ENCODE peak calls at places on chromosome 14, in eight cellular contexts. One of them, this sample, is unnamed.

GRCh38 chr14:92514844-92515509 is 1.4 kb downstream of the RIN3 start:
- DNase-seq in lower lobe of right lung: peak; percentile 46
- DNase-seq in GM23338: no peak
- DNase-seq in tibial nerve: no peak
- DNase-seq in neural progenitor cell: no peak
- DNase-seq in body of pancreas: no peak
- DNase-seq in GM06990: no peak
- DNase-seq in A673: no peak
- DNase-seq in this sample: no peak

GRCh38 chr14:74648643-74649042 is 36.6 kb upstream of the LTBP2 start:
- DNase-seq in lower lobe of right lung: no peak
- DNase-seq in GM23338: no peak
- DNase-seq in tibial nerve: no peak
- DNase-seq in neural progenitor cell: no peak
- DNase-seq in body of pancreas: no peak
- DNase-seq in GM06990: no peak
- DNase-seq in A673: peak; percentile 18
- DNase-seq in this sample: no peak

GRCh38 chr14:35807131-35807961 is 1.7 kb downstream of the RALGAPA1 start:
- DNase-seq in lower lobe of right lung: no peak
- DNase-seq in GM23338: no peak
- DNase-seq in tibial nerve: no peak
- DNase-seq in neural progenitor cell: no peak
- DNase-seq in body of pancreas: no peak
- DNase-seq in GM06990: no peak
- DNase-seq in A673: no peak
- DNase-seq in this sample: no peak

GRCh38 chr14:36591482-36591881 is 9.1 kb upstream of the NKX2-8 start:
- DNase-seq in lower lobe of right lung: no peak
- DNase-seq in GM23338: no peak
- DNase-seq in tibial nerve: no peak
- DNase-seq in neural progenitor cell: no peak
- DNase-seq in body of pancreas: no peak
- DNase-seq in GM06990: no peak
- DNase-seq in A673: no peak
- DNase-seq in this sample: no peak

GRCh38 chr14:72479471-72479931 is 414.4 kb downstream of the DPF3 start:
- DNase-seq in lower lobe of right lung: no peak
- DNase-seq in GM23338: no peak
- DNase-seq in tibial nerve: no peak
- DNase-seq in neural progenitor cell: peak; percentile 22
- DNase-seq in body of pancreas: no peak
- DNase-seq in GM06990: no peak
- DNase-seq in A673: peak; percentile 54
- DNase-seq in this sample: peak; percentile 37

GRCh38 chr14:73743431-73743931 is 29.3 kb upstream of the PNMA1 start:
- DNase-seq in lower lobe of right lung: peak; percentile 77
- DNase-seq in GM23338: no peak
- DNase-seq in tibial nerve: no peak
- DNase-seq in neural progenitor cell: no peak
- DNase-seq in body of pancreas: peak; percentile 58
- DNase-seq in GM06990: peak; percentile 65
- DNase-seq in A673: no peak
- DNase-seq in this sample: no peak

GRCh38 chr14:21308132-21308478 is 28.2 kb downstream of the RPGRIP1 start:
- DNase-seq in lower lobe of right lung: no peak
- DNase-seq in GM23338: peak; percentile 8
- DNase-seq in tibial nerve: no peak
- DNase-seq in neural progenitor cell: no peak
- DNase-seq in body of pancreas: no peak
- DNase-seq in GM06990: no peak
- DNase-seq in A673: no peak
- DNase-seq in this sample: no peak

GRCh38 chr14:22333408-22334274 is 255.4 kb downstream of the DAD1 start:
- DNase-seq in lower lobe of right lung: no peak
- DNase-seq in GM23338: peak; percentile 34
- DNase-seq in tibial nerve: no peak
- DNase-seq in neural progenitor cell: peak; percentile 6
- DNase-seq in body of pancreas: peak; percentile 54
- DNase-seq in GM06990: no peak
- DNase-seq in A673: peak; percentile 67
- DNase-seq in this sample: no peak

GRCh38 chr14:91114079-91115065 is 499 bp downstream of the DGLUCY start:
- DNase-seq in lower lobe of right lung: peak; percentile 58
- DNase-seq in GM23338: peak; percentile 94
- DNase-seq in tibial nerve: peak; percentile 53
- DNase-seq in neural progenitor cell: peak; percentile 95
- DNase-seq in body of pancreas: peak; percentile 75
- DNase-seq in GM06990: peak; percentile 83
- DNase-seq in A673: peak; percentile 65
- DNase-seq in this sample: peak; percentile 88

GRCh38 chr14:84095796-84096195 is 1434.1 kb upstream of the FLRT2 start:
- DNase-seq in lower lobe of right lung: no peak
- DNase-seq in GM23338: no peak
- DNase-seq in tibial nerve: no peak
- DNase-seq in neural progenitor cell: no peak
- DNase-seq in body of pancreas: no peak
- DNase-seq in GM06990: no peak
- DNase-seq in A673: no peak
- DNase-seq in this sample: no peak

GRCh38 chr14:92960706-92961566 is 38.0 kb downstream of the CHGA start:
- DNase-seq in lower lobe of right lung: no peak
- DNase-seq in GM23338: no peak
- DNase-seq in tibial nerve: no peak
- DNase-seq in neural progenitor cell: no peak
- DNase-seq in body of pancreas: no peak
- DNase-seq in GM06990: no peak
- DNase-seq in A673: no peak
- DNase-seq in this sample: no peak

GRCh38 chr14:85439696-85440328 is 90.1 kb upstream of the FLRT2 start:
- DNase-seq in lower lobe of right lung: no peak
- DNase-seq in GM23338: no peak
- DNase-seq in tibial nerve: no peak
- DNase-seq in neural progenitor cell: no peak
- DNase-seq in body of pancreas: no peak
- DNase-seq in GM06990: no peak
- DNase-seq in A673: no peak
- DNase-seq in this sample: no peak

GRCh38 chr14:31692376-31692781 is 131.2 kb downstream of the NUBPL start:
- DNase-seq in lower lobe of right lung: no peak
- DNase-seq in GM23338: no peak
- DNase-seq in tibial nerve: no peak
- DNase-seq in neural progenitor cell: no peak
- DNase-seq in body of pancreas: no peak
- DNase-seq in GM06990: no peak
- DNase-seq in A673: peak; percentile 33
- DNase-seq in this sample: no peak

GRCh38 chr14:55045087-55045486 is 6.4 kb upstream of the MAPK1IP1L start:
- DNase-seq in lower lobe of right lung: no peak
- DNase-seq in GM23338: no peak
- DNase-seq in tibial nerve: no peak
- DNase-seq in neural progenitor cell: no peak
- DNase-seq in body of pancreas: no peak
- DNase-seq in GM06990: no peak
- DNase-seq in A673: no peak
- DNase-seq in this sample: no peak

GRCh38 chr14:59570122-59570521 is 6.5 kb downstream of the CCDC175 start:
- DNase-seq in lower lobe of right lung: no peak
- DNase-seq in GM23338: no peak
- DNase-seq in tibial nerve: no peak
- DNase-seq in neural progenitor cell: no peak
- DNase-seq in body of pancreas: no peak
- DNase-seq in GM06990: no peak
- DNase-seq in A673: peak; percentile 56
- DNase-seq in this sample: no peak
- TF ChIP-seq CTCF in lower lobe of right lung: no peak
- TF ChIP-seq CTCF in GM23338: peak; percentile 17
- TF ChIP-seq CTCF in tibial nerve: no peak
- TF ChIP-seq CTCF in neural progenitor cell: peak; percentile 34
- TF ChIP-seq CTCF in body of pancreas: no peak
- TF ChIP-seq CTCF in GM06990: no peak
- TF ChIP-seq CTCF in A673: peak; percentile 62
- TF ChIP-seq CTCF in this sample: no peak

DNA sequence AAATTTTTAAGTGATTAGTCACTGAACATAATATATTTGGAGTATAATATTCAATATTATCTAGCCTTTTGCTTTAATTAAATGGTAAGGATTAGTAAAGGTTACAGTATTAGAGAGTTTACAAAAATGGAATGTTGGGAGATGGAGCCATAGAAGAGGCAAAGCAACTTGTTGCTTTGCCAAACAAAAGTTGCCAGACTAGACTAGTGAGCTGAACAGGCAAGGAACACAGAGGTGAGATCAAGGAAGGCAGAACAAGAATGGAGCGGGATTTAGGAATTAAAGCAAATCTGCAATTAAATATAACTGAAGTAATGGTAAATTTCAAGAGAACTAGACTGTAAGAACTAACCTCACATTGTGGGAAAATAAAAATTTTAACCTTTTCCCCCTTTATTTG is 5.1 kb downstream of the ARF6 start:
- DNase-seq in lower lobe of right lung: no peak
- DNase-seq in GM23338: no peak
- DNase-seq in tibial nerve: no peak
- DNase-seq in neural progenitor cell: no peak
- DNase-seq in body of pancreas: no peak
- DNase-seq in GM06990: no peak
- DNase-seq in A673: no peak
- DNase-seq in this sample: no peak
- H3K4me3 ChIP-seq in lower lobe of right lung: peak overlapping the region; percentile 9
- H3K4me3 ChIP-seq in GM23338: no peak overlapping the region
- H3K4me3 ChIP-seq in tibial nerve: no peak overlapping the region
- H3K4me3 ChIP-seq in neural progenitor cell: no peak overlapping the region
- H3K4me3 ChIP-seq in body of pancreas: no peak overlapping the region
- H3K4me3 ChIP-seq in GM06990: peak overlapping the region; percentile 46
- H3K4me3 ChIP-seq in A673: no peak overlapping the region
- H3K4me3 ChIP-seq in this sample: peak overlapping the region; percentile 52

GRCh38 chr14:101175731-101176534 is 272.4 kb upstream of the RTL1 start:
- DNase-seq in lower lobe of right lung: no peak
- DNase-seq in GM23338: no peak
- DNase-seq in tibial nerve: no peak
- DNase-seq in neural progenitor cell: no peak
- DNase-seq in body of pancreas: no peak
- DNase-seq in GM06990: no peak
- DNase-seq in A673: no peak
- DNase-seq in this sample: no peak
- TF ChIP-seq CTCF in lower lobe of right lung: no peak
- TF ChIP-seq CTCF in GM23338: no peak
- TF ChIP-seq CTCF in tibial nerve: no peak
- TF ChIP-seq CTCF in neural progenitor cell: no peak
- TF ChIP-seq CTCF in body of pancreas: no peak
- TF ChIP-seq CTCF in GM06990: no peak
- TF ChIP-seq CTCF in A673: no peak
- TF ChIP-seq CTCF in this sample: no peak

DNA sequence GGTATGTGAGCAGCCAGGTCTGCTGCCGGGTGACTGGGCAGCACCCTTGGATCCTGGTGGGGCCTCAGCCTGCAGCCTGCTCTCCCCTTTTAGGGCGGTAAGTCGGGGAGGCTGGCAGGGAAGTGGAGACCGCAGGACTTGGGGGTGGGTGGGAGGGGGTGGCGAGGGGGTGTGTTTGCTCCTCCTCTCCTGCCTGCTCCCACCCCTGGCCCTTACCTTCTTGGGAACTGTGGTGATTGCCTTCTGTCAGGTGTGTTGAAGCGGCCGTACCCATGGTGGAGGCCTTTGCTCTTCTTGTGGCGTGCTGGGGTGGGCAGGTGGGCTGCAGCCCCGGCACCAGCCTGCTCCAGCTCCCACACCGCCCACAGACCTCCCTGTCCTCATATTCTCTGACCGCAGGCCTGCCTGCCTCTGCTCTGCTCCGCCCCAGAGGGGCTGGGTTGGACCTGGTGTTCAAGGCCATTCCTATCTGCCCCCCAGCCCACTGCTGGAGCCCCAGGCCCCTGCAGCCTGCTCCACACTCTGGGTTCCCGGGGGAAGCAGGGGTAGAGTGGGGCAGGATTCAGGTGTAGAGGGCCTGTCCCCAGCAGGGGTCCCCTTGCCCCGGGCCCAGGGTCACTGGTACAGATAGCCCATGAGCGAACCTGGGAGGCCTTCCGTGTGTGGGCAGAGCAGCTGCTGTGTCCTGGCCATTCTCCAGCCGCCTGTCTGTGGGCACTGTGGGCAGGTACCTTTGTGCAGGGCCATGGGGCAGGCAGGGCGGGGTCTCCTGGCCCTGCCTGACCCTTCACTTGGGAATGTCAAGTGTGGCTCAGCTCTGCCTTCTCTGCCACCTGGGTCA is 5.2 kb downstream of the TEDC1 start:
- DNase-seq in lower lobe of right lung: peak; percentile 39
- DNase-seq in GM23338: no peak
- DNase-seq in tibial nerve: no peak
- DNase-seq in neural progenitor cell: no peak
- DNase-seq in body of pancreas: no peak
- DNase-seq in GM06990: peak; percentile 13
- DNase-seq in A673: no peak
- DNase-seq in this sample: no peak
- H3K4me3 ChIP-seq in lower lobe of right lung: no peak overlapping the region
- H3K4me3 ChIP-seq in GM23338: no peak overlapping the region
- H3K4me3 ChIP-seq in tibial nerve: no peak overlapping the region
- H3K4me3 ChIP-seq in neural progenitor cell: no peak overlapping the region
- H3K4me3 ChIP-seq in body of pancreas: no peak overlapping the region
- H3K4me3 ChIP-seq in GM06990: no peak overlapping the region
- H3K4me3 ChIP-seq in A673: no peak overlapping the region
- H3K4me3 ChIP-seq in this sample: no peak overlapping the region

GRCh38 chr14:106556665-106557289 is 1030.4 kb downstream of the TMEM121 start:
- DNase-seq in lower lobe of right lung: peak; percentile 77
- DNase-seq in GM23338: peak; percentile 14
- DNase-seq in tibial nerve: no peak
- DNase-seq in neural progenitor cell: no peak
- DNase-seq in body of pancreas: peak; percentile 67
- DNase-seq in GM06990: peak; percentile 43
- DNase-seq in A673: peak; percentile 76
- DNase-seq in this sample: no peak
- TF ChIP-seq CTCF in lower lobe of right lung: peak; percentile 72
- TF ChIP-seq CTCF in GM23338: peak; percentile 37
- TF ChIP-seq CTCF in tibial nerve: no peak
- TF ChIP-seq CTCF in neural progenitor cell: peak; percentile 27
- TF ChIP-seq CTCF in body of pancreas: peak; percentile 29
- TF ChIP-seq CTCF in GM06990: peak; percentile 86
- TF ChIP-seq CTCF in A673: peak; percentile 84
- TF ChIP-seq CTCF in this sample: peak; percentile 90

DNA sequence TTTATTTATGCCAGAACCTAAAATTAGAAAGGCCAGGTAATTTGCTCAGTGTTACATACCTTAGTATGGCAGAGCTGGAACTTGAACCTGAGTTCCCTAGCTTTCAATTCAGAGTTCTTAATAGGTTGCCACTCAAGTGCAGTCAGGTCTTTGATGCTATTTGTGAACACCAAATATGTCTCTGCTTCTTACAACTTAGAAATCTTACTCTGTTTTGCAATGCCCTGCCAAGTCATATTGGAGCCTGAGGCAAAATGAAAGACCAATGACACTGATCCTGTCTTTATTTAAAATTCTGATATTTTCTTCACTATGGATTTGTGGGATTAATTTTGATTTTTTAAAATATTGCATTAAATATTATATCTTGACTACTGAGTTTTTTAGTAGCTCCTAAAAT is 340.7 kb downstream of the RAD51B start:
- DNase-seq in lower lobe of right lung: no peak
- DNase-seq in GM23338: no peak
- DNase-seq in tibial nerve: no peak
- DNase-seq in neural progenitor cell: no peak
- DNase-seq in body of pancreas: no peak
- DNase-seq in GM06990: no peak
- DNase-seq in A673: no peak
- DNase-seq in this sample: no peak
- H3K4me3 ChIP-seq in lower lobe of right lung: no peak overlapping the region
- H3K4me3 ChIP-seq in GM23338: no peak overlapping the region
- H3K4me3 ChIP-seq in tibial nerve: no peak overlapping the region
- H3K4me3 ChIP-seq in neural progenitor cell: no peak overlapping the region
- H3K4me3 ChIP-seq in body of pancreas: no peak overlapping the region
- H3K4me3 ChIP-seq in GM06990: no peak overlapping the region
- H3K4me3 ChIP-seq in A673: no peak overlapping the region
- H3K4me3 ChIP-seq in this sample: no peak overlapping the region

GRCh38 chr14:34043627-34044372 is 92.9 kb upstream of the EGLN3 start:
- DNase-seq in lower lobe of right lung: no peak
- DNase-seq in GM23338: peak; percentile 35
- DNase-seq in tibial nerve: no peak
- DNase-seq in neural progenitor cell: no peak
- DNase-seq in body of pancreas: peak; percentile 7
- DNase-seq in GM06990: peak; percentile 49
- DNase-seq in A673: no peak
- DNase-seq in this sample: peak; percentile 77
- TF ChIP-seq CTCF in lower lobe of right lung: no peak
- TF ChIP-seq CTCF in GM23338: no peak
- TF ChIP-seq CTCF in tibial nerve: no peak
- TF ChIP-seq CTCF in neural progenitor cell: no peak
- TF ChIP-seq CTCF in body of pancreas: no peak
- TF ChIP-seq CTCF in GM06990: no peak
- TF ChIP-seq CTCF in A673: no peak
- TF ChIP-seq CTCF in this sample: no peak

This sample was measured in GM12864.